ENCODE peak calls at places on chromosomes 5 and 9, in four cellular contexts. One of them, this sample, is unnamed.

GRCh38 chr5:538801-539468 is 14.7 kb upstream of the SLC9A3 start:
- DNase-seq in HuH-7: no peak
- DNase-seq in foreskin fibroblast: no peak
- DNase-seq in NCI-H1105: no peak
- DNase-seq in this sample: no peak

GRCh38 chr9:125494555-125494920 is 212.5 kb downstream of the MAPKAP1 start:
- DNase-seq in HuH-7: no peak
- DNase-seq in foreskin fibroblast: peak; percentile 60
- DNase-seq in NCI-H1105: no peak
- DNase-seq in this sample: no peak

GRCh38 chr9:90880669-90881068 is 79.0 kb downstream of the SYK start:
- DNase-seq in HuH-7: no peak
- DNase-seq in foreskin fibroblast: no peak
- DNase-seq in NCI-H1105: no peak
- DNase-seq in this sample: no peak

GRCh38 chr9:124291801-124292396 is 34.1 kb downstream of the NEK6 start:
- DNase-seq in HuH-7: no peak
- DNase-seq in foreskin fibroblast: peak; percentile 33
- DNase-seq in NCI-H1105: no peak
- DNase-seq in this sample: no peak

GRCh38 chr5:1914471-1914870 is 31.7 kb upstream of the IRX4 start:
- DNase-seq in HuH-7: no peak
- DNase-seq in foreskin fibroblast: no peak
- DNase-seq in NCI-H1105: no peak
- DNase-seq in this sample: no peak

GRCh38 chr5:150000990-150001659 is 586 bp downstream of the HMGXB3 start:
- DNase-seq in HuH-7: no peak
- DNase-seq in foreskin fibroblast: peak; percentile 80
- DNase-seq in NCI-H1105: no peak
- DNase-seq in this sample: no peak

GRCh38 chr5:80411589-80412219 is 3.8 kb downstream of the ZFYVE16 start:
- DNase-seq in HuH-7: no peak
- DNase-seq in foreskin fibroblast: no peak
- DNase-seq in NCI-H1105: no peak
- DNase-seq in this sample: no peak

GRCh38 chr5:18305288-18305899 is 671.1 kb downstream of the TAF11L14 start:
- DNase-seq in HuH-7: peak; percentile 26
- DNase-seq in foreskin fibroblast: peak; percentile 49
- DNase-seq in NCI-H1105: no peak
- DNase-seq in this sample: no peak

GRCh38 chr9:135216666-135217431 is 129.4 kb downstream of the OLFM1 start:
- DNase-seq in HuH-7: no peak
- DNase-seq in foreskin fibroblast: no peak
- DNase-seq in NCI-H1105: peak; percentile 33
- DNase-seq in this sample: no peak

This sample was measured in NCI-H187 treated with DMSO at 0.1 percent for 48 hours.